ENCODE peak calls at places on chromosomes 2 and 18, in seven cellular contexts. F, L, U, P, A, J and X are unnamed samples.
A peak's percentile ranks its signal among the peaks of the same experiment; 100 is the strongest.

GRCh38 chr2:1626271-1626681 is 118.0 kb downstream of the PXDN start:
- DNase-seq in P (no peak), U (no peak), J (no peak), A (peak; percentile 52), L (no peak), F (no peak), X (no peak)

GRCh38 chr2:102619414-102620319 is at the start of gene SLC9A2:
- DNase-seq in P (no peak), J (peak; percentile 51), A (peak; percentile 82), F (peak; percentile 16), L (peak; percentile 5), U (peak; percentile 5), X (peak; percentile 50)

GRCh38 chr2:13106302-13106701 is 389.6 kb downstream of the TRIB2 start:
- DNase-seq in A (no peak), J (no peak), P (no peak), L (no peak), U (no peak), F (no peak), X (no peak)

GRCh38 chr2:160859086-160859485 is 301.1 kb upstream of the TANK start:
- DNase-seq in L (peak; percentile 39), A (no peak), F (no peak), U (peak; percentile 35), P (no peak), J (no peak), X (no peak)

GRCh38 chr2:45009303-45009927 is at the start of gene SIX2:
- DNase-seq in F (peak; percentile 94), P (peak; percentile 88), U (peak; percentile 99), A (peak; percentile 92), J (peak; percentile 77), L (peak; percentile 99), X (peak; percentile 47)

GRCh38 chr2:174846941-174847938 is 83.0 kb upstream of the CHRNA1 start:
- DNase-seq in J (no peak), U (peak; percentile 95), F (peak; percentile 51), P (peak; percentile 92), A (no peak), L (peak; percentile 95), X (no peak)

GRCh38 chr2:14700753-14701152 is 68.2 kb downstream of the LRATD1 start:
- DNase-seq in L (no peak), A (no peak), J (no peak), F (no peak), P (no peak), U (no peak), X (no peak)

GRCh38 chr2:50614056-50614455 is 417.9 kb downstream of the NRXN1 start:
- DNase-seq in L (peak; percentile 1), F (no peak), U (no peak), J (no peak), P (no peak), A (no peak), X (no peak)

GRCh38 chr18:14086459-14087231 is 45.6 kb downstream of the ZNF519 start:
- DNase-seq in F (peak; percentile 36), J (peak; percentile 53), L (peak; percentile 63), A (no peak), U (peak; percentile 52), P (peak; percentile 5), X (no peak)

GRCh38 chr18:35983147-35983546 is 10.7 kb downstream of the RMP24 start:
- DNase-seq in P (no peak), A (no peak), L (no peak), U (no peak), F (no peak), J (no peak), X (no peak)

GRCh38 chr2:177283871-177284270 is 19.3 kb upstream of the NFE2L2 start:
- DNase-seq in F (no peak), L (no peak), U (no peak), J (no peak), A (no peak), P (no peak), X (no peak)

GRCh38 chr2:27888790-27889189 is 1.4 kb downstream of the RBKS start:
- DNase-seq in P (peak; percentile 18), L (peak; percentile 35), F (no peak), J (no peak), A (no peak), U (peak; percentile 13), X (no peak)

GRCh38 chr2:84874381-84875212 is 6.3 kb downstream of the TRABD2A start:
- DNase-seq in L (peak; percentile 32), F (no peak), A (no peak), U (no peak), P (no peak), J (no peak), X (no peak)

GRCh38 chr2:174176898-174177297 is 71.4 kb downstream of the OLA1 start:
- DNase-seq in F (no peak), P (no peak), A (no peak), L (no peak), U (no peak), J (no peak), X (no peak)

GRCh38 chr18:2826581-2826980 is 20.2 kb upstream of the EMILIN2 start:
- DNase-seq in P (no peak), L (peak; percentile 86), F (peak; percentile 71), U (peak; percentile 81), A (no peak), J (no peak), X (no peak)

GRCh38 chr2:26616032-26616863 is 24.9 kb downstream of the CIB4 start:
- DNase-seq in A (peak; percentile 68), L (no peak), P (no peak), U (no peak), J (no peak), F (no peak), X (no peak)

GRCh38 chr2:64423303-64423702 is 30.7 kb upstream of the LGALSL start:
- DNase-seq in P (no peak), F (no peak), L (no peak), J (no peak), A (no peak), U (no peak), X (no peak)

GRCh38 chr2:163481515-163481914 is 254.3 kb downstream of the FIGN start:
- DNase-seq in J (no peak), F (no peak), L (no peak), P (no peak), U (no peak), A (no peak), X (no peak)

GRCh38 chr2:81513328-81513727 is 1208.8 kb upstream of the LRRTM1 start:
- DNase-seq in J (no peak), F (no peak), A (no peak), U (no peak), L (no peak), P (no peak), X (no peak)

GRCh38 chr2:98446850-98447249 is 2.2 kb downstream of the INPP4A start:
- DNase-seq in J (no peak), F (no peak), A (no peak), P (no peak), U (no peak), L (no peak), X (no peak)

GRCh38 chr2:215567504-215567903 is 131.6 kb upstream of the FN1 start:
- DNase-seq in F (no peak), P (no peak), J (no peak), L (no peak), A (no peak), U (no peak), X (no peak)

GRCh38 chr18:62713651-62714247 is 1.6 kb upstream of the PHLPP1 start:
- DNase-seq in J (no peak), U (no peak), P (no peak), A (peak; percentile 67), L (no peak), F (no peak), X (no peak)

GRCh38 chr2:208179028-208179609 is 10.7 kb downstream of the C2orf80 start:
- DNase-seq in P (no peak), J (no peak), A (no peak), U (peak; percentile 41), F (no peak), L (no peak), X (no peak)

GRCh38 chr2:226398580-226398979 is 401.0 kb downstream of the IRS1 start:
- DNase-seq in A (no peak), F (no peak), P (no peak), L (peak; percentile 72), J (no peak), U (peak; percentile 62), X (no peak)

GRCh38 chr2:100580474-100581264 is 17.9 kb downstream of the PDCL3 start:
- DNase-seq in P (no peak), L (no peak), J (peak; percentile 59), F (no peak), U (no peak), A (no peak), X (peak; percentile 40)

GRCh38 chr2:215401896-215402379 is 33.9 kb downstream of the FN1 start:
- DNase-seq in J (no peak), P (peak; percentile 86), L (peak; percentile 84), U (peak; percentile 89), F (no peak), A (no peak), X (no peak)

GRCh38 chr2:129872438-129872837 is 107.0 kb upstream of the RAB6C start:
- DNase-seq in L (no peak), J (no peak), U (no peak), A (no peak), F (no peak), P (no peak), X (no peak)

GRCh38 chr2:179877601-179878364 is 16.4 kb upstream of the ZNF385B start:
- DNase-seq in A (no peak), P (no peak), U (no peak), L (no peak), J (no peak), F (no peak), X (no peak)

GRCh38 chr2:179875864-179876263 is 14.5 kb upstream of the ZNF385B start:
- DNase-seq in U (no peak), L (no peak), J (no peak), A (no peak), P (no peak), F (no peak), X (no peak)

GRCh38 chr2:179876266-179876665 is 14.9 kb upstream of the ZNF385B start:
- DNase-seq in P (no peak), L (no peak), F (no peak), A (no peak), J (no peak), U (no peak), X (no peak)
- TF ChIP-seq CTCF in P (no peak), L (no peak), F (no peak), A (no peak), J (no peak), U (no peak), X (no peak)

GRCh38 chr2:86082768-86083167 is 22.9 kb downstream of the POLR1A start:
- DNase-seq in J (no peak), F (no peak), A (no peak), U (no peak), P (no peak), L (no peak), X (no peak)

GRCh38 chr2:86087936-86088850 is 17.5 kb downstream of the POLR1A start:
- DNase-seq in J (no peak), L (no peak), P (no peak), F (no peak), A (no peak), U (no peak), X (no peak)
- TF ChIP-seq CTCF in J (peak; percentile 53), L (peak; percentile 47), P (peak; percentile 34), F (peak; percentile 37), A (no peak), U (peak; percentile 43), X (no peak)

GRCh38 chr18:31396796-31397195 is 20.2 kb downstream of the DSG4 start:
- DNase-seq in P (no peak), F (no peak), A (no peak), L (no peak), J (no peak), U (no peak), X (no peak)
- TF ChIP-seq CTCF in P (no peak), F (no peak), A (no peak), L (no peak), J (no peak), U (no peak), X (peak; percentile 22)

GRCh38 chr18:76376668-76377358 is 118.2 kb downstream of the ZNF516 start:
- DNase-seq in F (no peak), P (no peak), A (peak; percentile 73), L (no peak), U (no peak), J (no peak), X (no peak)
- TF ChIP-seq CTCF in F (no peak), P (no peak), A (no peak), L (no peak), U (no peak), J (no peak), X (no peak)